ENCODE peak calls at places on chromosome 18, in four cellular contexts. One of them, this sample, is unnamed.

GRCh38 chr18:51078026-51078425 is 48.0 kb downstream of the SMAD4 start:
- DNase-seq in HepG2: no peak
- DNase-seq in H1: no peak
- DNase-seq in GM12878: no peak
- DNase-seq in this sample: no peak

GRCh38 chr18:37547196-37547595 is 18.4 kb downstream of the CELF4 start:
- DNase-seq in HepG2: no peak
- DNase-seq in H1: no peak
- DNase-seq in GM12878: no peak
- DNase-seq in this sample: no peak

GRCh38 chr18:9765505-9765904 is 57.4 kb downstream of the RAB31 start:
- DNase-seq in HepG2: peak; percentile 45
- DNase-seq in H1: peak; percentile 38
- DNase-seq in GM12878: no peak
- DNase-seq in this sample: no peak

GRCh38 chr18:39360072-39360471 is 1794.5 kb upstream of the CELF4 start:
- DNase-seq in HepG2: no peak
- DNase-seq in H1: no peak
- DNase-seq in GM12878: no peak
- DNase-seq in this sample: no peak

GRCh38 chr18:34709631-34710429 is at the start of gene DTNA:
- DNase-seq in HepG2: no peak
- DNase-seq in H1: no peak
- DNase-seq in GM12878: no peak
- DNase-seq in this sample: no peak

GRCh38 chr18:74234326-74235171 is 57.2 kb downstream of the CYB5A start:
- DNase-seq in HepG2: peak; percentile 98
- DNase-seq in H1: no peak
- DNase-seq in GM12878: no peak
- DNase-seq in this sample: no peak

GRCh38 chr18:51171208-51171607 is 26.3 kb downstream of the MEX3C start:
- DNase-seq in HepG2: no peak
- DNase-seq in H1: no peak
- DNase-seq in GM12878: no peak
- DNase-seq in this sample: no peak

GRCh38 chr18:8816805-8817204 is 111.4 kb downstream of the MTCL1 start:
- DNase-seq in HepG2: no peak
- DNase-seq in H1: no peak
- DNase-seq in GM12878: no peak
- DNase-seq in this sample: no peak

GRCh38 chr18:13558132-13558531 is 168.2 kb downstream of the FAM210A start:
- DNase-seq in HepG2: peak; percentile 52
- DNase-seq in H1: peak; percentile 62
- DNase-seq in GM12878: no peak
- DNase-seq in this sample: no peak

GRCh38 chr18:32042337-32042736 is 23.7 kb downstream of the RNF125 start:
- DNase-seq in HepG2: no peak
- DNase-seq in H1: no peak
- DNase-seq in GM12878: no peak
- DNase-seq in this sample: no peak

DNA sequence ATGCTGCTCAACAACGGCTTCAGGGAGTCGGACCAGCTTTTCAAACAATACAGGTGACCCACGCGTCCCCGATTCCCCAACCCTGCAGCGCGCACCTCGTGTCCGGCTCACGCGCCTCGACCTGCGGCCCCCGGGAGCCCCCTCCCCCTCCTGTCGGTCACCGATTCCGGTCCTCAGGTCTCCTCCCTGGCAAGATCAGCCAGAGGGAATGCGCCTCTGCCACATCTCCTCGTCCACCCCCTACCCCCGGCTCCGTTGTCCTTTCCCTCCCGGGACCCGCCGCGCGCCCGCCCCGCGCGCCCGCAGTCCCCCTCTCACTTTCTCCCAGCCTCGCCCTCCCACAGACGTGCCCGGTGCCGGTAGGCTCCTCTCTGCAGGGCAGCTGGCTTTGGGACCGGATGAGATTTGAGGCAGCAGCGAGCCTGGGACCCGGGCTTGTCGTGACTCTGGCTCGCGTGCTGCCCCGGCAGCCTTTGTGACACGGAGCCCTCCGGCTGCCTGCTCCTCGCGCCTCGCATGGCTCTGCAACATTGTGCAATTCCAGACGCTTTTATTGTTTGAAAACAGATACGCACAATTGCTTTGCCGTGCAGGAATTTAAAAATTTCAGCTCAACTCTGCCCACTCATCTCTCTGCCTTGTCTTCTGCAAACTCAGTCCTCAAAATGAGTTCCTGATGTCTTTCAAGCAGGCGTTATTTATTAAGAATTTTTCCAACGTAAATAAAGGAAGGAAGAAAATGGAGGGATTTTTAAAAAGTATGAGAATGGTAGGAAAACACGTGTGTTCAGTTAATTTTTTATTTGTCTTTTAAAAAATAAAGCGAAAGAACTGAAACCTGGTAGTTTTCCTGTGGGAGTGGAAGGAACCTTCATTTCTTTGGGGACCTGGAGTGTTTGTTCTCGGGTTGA is 687 bp downstream of the TTC39C start:
- DNase-seq in HepG2: peak; percentile 13
- DNase-seq in H1: no peak
- DNase-seq in GM12878: no peak
- DNase-seq in this sample: peak; percentile 30
- TF ChIP-seq POLR2A in HepG2: peak; percentile 4
- TF ChIP-seq POLR2A in H1: no peak
- TF ChIP-seq POLR2A in GM12878: no peak
- TF ChIP-seq POLR2A in this sample: no peak

DNA sequence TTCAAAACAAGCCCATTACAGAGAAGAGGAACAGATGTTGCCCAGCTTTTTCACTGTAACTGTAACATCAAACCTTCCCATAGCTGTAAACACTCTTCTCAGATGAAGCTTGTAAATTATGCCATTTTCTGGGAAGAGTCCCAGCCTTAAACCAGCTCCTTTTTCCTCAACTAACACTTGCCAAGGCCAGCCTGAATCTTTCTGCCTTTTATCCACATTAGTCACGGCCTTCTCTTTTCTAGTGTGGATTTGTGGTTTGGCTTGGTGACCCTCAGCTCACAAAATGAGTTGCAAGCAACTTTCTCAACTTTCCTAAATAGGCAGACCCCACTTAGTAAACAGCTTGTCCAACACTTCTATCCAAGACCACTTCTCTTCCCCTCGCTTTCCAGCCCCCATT is 90.2 kb downstream of the CABLES1 start:
- DNase-seq in HepG2: no peak
- DNase-seq in H1: no peak
- DNase-seq in GM12878: no peak
- DNase-seq in this sample: no peak
- TF ChIP-seq POLR2AphosphoS5 in HepG2: no peak
- TF ChIP-seq POLR2AphosphoS5 in H1: no peak
- TF ChIP-seq POLR2AphosphoS5 in GM12878: no peak
- TF ChIP-seq POLR2AphosphoS5 in this sample: no peak

GRCh38 chr18:47604041-47604440 is 326.4 kb downstream of the SMAD2 start:
- DNase-seq in HepG2: no peak
- DNase-seq in H1: no peak
- DNase-seq in GM12878: no peak
- DNase-seq in this sample: no peak
- TF ChIP-seq TAF1 in HepG2: no peak
- TF ChIP-seq TAF1 in H1: no peak
- TF ChIP-seq TAF1 in GM12878: no peak
- TF ChIP-seq TAF1 in this sample: no peak

DNA sequence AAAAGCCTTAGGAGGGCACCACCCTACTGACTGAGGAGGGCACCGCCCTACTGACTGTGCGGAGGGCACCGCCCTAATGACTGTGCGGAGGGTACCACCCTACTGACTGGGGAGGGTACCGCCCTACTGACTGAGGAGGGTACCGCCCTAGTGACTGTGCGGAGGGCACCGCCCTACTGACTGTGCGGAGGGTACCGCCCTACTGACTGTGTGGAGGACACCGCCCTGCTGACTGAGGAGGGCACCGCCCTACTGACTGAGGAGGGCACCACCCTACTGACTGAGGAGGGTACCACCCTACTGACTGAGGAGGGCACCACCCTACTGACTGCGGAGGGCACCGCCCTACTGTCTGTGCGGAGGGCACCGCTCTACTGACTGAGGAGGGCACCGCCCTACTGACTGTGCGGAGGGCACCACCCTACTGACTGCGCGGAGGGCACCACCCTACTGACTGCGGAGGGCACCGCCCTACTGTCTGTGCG is 150.2 kb upstream of the NFATC1 start:
- DNase-seq in HepG2: no peak
- DNase-seq in H1: no peak
- DNase-seq in GM12878: no peak
- DNase-seq in this sample: no peak
- TF ChIP-seq POLR2A in HepG2: no peak
- TF ChIP-seq POLR2A in H1: no peak
- TF ChIP-seq POLR2A in GM12878: no peak
- TF ChIP-seq POLR2A in this sample: no peak

DNA sequence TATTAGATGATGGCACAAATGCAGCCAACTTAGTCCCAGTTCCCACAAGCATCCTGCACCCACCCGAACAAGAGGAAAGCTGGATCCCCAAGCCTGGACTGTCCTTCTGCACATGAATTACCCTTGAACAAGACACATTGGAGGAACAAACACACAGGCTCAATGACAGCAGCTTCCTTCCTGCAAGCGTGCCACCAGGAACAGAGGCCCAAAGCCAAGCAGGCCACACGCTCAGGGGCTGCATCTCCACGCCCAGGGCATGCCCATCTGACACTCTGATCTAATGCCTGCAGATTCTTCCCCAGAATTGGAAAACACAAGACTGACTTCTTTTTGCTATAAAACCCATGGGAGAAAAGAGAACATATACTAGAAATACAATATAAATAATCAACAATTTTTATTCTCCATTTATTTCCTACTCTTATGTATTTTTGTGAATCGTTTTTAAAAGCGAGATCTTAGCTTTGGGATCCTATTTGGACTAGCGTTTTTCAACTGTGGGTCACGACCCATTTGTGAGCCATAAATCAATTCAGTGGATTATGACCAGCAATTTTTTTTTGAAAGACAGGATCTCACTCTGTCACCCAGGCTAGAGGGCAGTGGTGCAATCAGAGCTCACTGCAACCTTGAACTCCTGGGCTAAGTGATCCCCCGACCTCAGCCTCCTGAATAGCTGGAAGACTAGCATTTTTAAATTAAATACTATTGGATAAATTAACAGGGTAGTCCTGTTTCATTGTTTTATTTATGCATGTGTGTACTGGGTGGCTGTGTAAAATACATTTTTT is 34.4 kb downstream of the PSTPIP2 start:
- DNase-seq in HepG2: peak; percentile 13
- DNase-seq in H1: no peak
- DNase-seq in GM12878: no peak
- DNase-seq in this sample: no peak
- TF ChIP-seq POLR2AphosphoS5 in HepG2: no peak
- TF ChIP-seq POLR2AphosphoS5 in H1: no peak
- TF ChIP-seq POLR2AphosphoS5 in GM12878: no peak
- TF ChIP-seq POLR2AphosphoS5 in this sample: no peak

GRCh38 chr18:79511271-79511670 is 115.5 kb downstream of the NFATC1 start:
- DNase-seq in HepG2: no peak
- DNase-seq in H1: no peak
- DNase-seq in GM12878: no peak
- DNase-seq in this sample: no peak

GRCh38 chr18:79509536-79509930 is 113.8 kb downstream of the NFATC1 start:
- DNase-seq in HepG2: no peak
- DNase-seq in H1: no peak
- DNase-seq in GM12878: no peak
- DNase-seq in this sample: no peak

GRCh38 chr18:79508565-79509535 is 113.1 kb downstream of the NFATC1 start:
- DNase-seq in HepG2: no peak
- DNase-seq in H1: no peak
- DNase-seq in GM12878: no peak
- DNase-seq in this sample: no peak

GRCh38 chr18:79510731-79511141 is 115.0 kb downstream of the NFATC1 start:
- DNase-seq in HepG2: no peak
- DNase-seq in H1: no peak
- DNase-seq in GM12878: no peak
- DNase-seq in this sample: no peak

DNA sequence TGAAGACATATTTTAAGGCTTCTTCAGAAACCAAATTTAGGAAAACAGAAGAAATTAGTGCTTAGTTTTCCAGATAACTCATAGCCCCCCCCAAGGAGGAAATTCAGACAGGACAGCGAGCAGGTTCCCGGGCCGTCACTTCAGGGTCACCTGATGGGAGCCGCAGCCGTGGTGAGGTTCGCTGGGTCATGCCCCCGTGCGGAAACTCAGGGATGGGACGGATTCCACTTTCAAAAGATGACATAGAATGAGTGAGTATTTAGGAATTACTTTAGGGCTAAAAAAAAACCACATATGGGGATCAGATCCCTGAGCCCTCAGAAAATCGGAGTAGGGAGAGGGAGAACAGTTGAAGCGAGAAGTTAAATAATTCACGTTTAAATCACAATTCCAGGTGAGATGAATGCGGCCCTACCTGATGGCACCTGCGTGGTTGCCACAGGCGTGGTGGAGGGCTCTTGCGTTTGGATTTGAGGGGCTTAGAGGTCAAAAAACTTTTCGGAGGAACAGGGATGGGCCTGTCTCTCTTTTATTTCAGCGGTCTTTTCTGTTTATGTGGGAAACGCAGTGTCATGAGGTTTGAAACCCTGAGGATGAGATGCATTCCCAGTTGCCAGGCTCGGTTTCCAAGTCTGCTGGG is 114.4 kb downstream of the NFATC1 start:
- DNase-seq in HepG2: no peak
- DNase-seq in H1: no peak
- DNase-seq in GM12878: no peak
- DNase-seq in this sample: no peak
- TF ChIP-seq TAF1 in HepG2: no peak
- TF ChIP-seq TAF1 in H1: no peak
- TF ChIP-seq TAF1 in GM12878: no peak
- TF ChIP-seq TAF1 in this sample: no peak

DNA sequence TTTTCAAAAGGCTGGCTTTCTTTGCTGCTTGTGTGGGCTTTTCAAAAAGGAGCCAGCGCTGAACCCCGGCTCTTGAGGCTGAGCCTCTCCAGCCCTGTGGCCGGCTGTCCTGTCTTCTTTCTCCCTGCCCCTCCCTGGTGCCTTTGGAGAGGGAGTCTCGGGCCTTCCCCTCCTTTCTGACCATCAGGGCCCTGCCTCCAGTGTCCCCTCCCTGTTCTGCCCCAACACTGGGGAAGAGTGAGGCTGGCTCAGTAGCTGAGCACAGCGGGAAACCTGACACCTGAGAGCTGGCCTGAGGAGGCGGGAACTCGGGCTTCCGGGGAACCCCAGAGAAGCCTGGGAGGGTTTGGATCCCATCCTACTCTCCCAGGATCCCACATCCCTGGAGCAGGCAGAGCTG is 232.1 kb downstream of the LOXHD1 start:
- DNase-seq in HepG2: no peak
- DNase-seq in H1: no peak
- DNase-seq in GM12878: no peak
- DNase-seq in this sample: no peak
- TF ChIP-seq POLR2A in HepG2: no peak
- TF ChIP-seq POLR2A in H1: no peak
- TF ChIP-seq POLR2A in GM12878: no peak
- TF ChIP-seq POLR2A in this sample: no peak